ENCODE peak calls at places on chromosomes 16 and 17, in ten cellular contexts. Y is RPMI8226, V is dorsolateral prefrontal cortex, O is NCI-H748 treated with DMSO at 0.1 percent for 48 hours, Z is ovary, A is amygdala, H is SHP77, M is HTR-8/SVneo, R is kidney epithelial cell, J is pancreas. K is an unnamed sample.

GRCh38 chr17:35046740-35047283 is 16.7 kb downstream of the RFFL start:
- DNase-seq in A (peak), H (no peak), J (no peak), Z (no peak), R (no peak), Y (peak), O (no peak), M (peak), V (no peak), K (peak)

GRCh38 chr17:40552806-40553693 is 12.2 kb downstream of the CCR7 start:
- DNase-seq in M (no peak), R (no peak), J (no peak), A (no peak), H (no peak), Y (no peak), Z (no peak), O (no peak), V (peak), K (no peak)

GRCh38 chr17:12738624-12739023 is 50.7 kb upstream of the ARHGAP44 start:
- DNase-seq in V (no peak), Z (no peak), J (no peak), O (no peak), Y (no peak), R (no peak), A (no peak), H (no peak), M (no peak), K (no peak)

GRCh38 chr17:62819511-62820221 is 11.6 kb upstream of the MARCHF10 start:
- DNase-seq in J (peak), R (peak), V (no peak), Z (peak), O (no peak), H (no peak), A (no peak), Y (peak), M (peak), K (no peak)

GRCh38 chr16:66740010-66740409 is 11.4 kb downstream of the DYNC1LI2 start:
- DNase-seq in A (no peak), Y (peak), V (no peak), Z (no peak), H (peak), J (no peak), R (no peak), O (no peak), M (peak), K (no peak)

GRCh38 chr16:73161977-73162376 is 114.0 kb upstream of the ZFHX3 start:
- DNase-seq in A (no peak), V (no peak), Z (no peak), O (no peak), Y (no peak), R (no peak), J (no peak), H (no peak), M (no peak), K (no peak)

GRCh38 chr16:72886366-72886974 is 161.5 kb downstream of the ZFHX3 start:
- DNase-seq in Z (no peak), J (no peak), Y (no peak), A (no peak), V (no peak), H (no peak), O (no peak), M (no peak), R (no peak), K (no peak)

GRCh38 chr16:30535777-30536190 is 1.1 kb upstream of the ZNF747 start:
- DNase-seq in Z (peak), M (no peak), J (peak), V (peak), H (peak), R (no peak), A (peak), Y (peak), O (peak), K (peak)

GRCh38 chr17:8123695-8124349 is at the start of gene HES7:
- DNase-seq in M (no peak), O (no peak), H (peak), Y (peak), V (no peak), A (no peak), R (no peak), J (no peak), Z (peak), K (no peak)

GRCh38 chr17:57032343-57032742 is 52.7 kb upstream of the AKAP1 start:
- DNase-seq in Y (no peak), V (no peak), R (no peak), O (no peak), M (no peak), J (no peak), H (no peak), Z (peak), A (no peak), K (no peak)

GRCh38 chr16:86450691-86451090 is 59.6 kb upstream of the FOXF1 start:
- DNase-seq in J (no peak), A (no peak), O (no peak), Y (no peak), M (no peak), H (no peak), R (no peak), Z (no peak), V (no peak), K (no peak)

GRCh38 chr16:57740423-57741071 is 5.0 kb downstream of the KATNB1 start:
- DNase-seq in R (no peak), O (no peak), V (no peak), H (no peak), Y (no peak), A (no peak), M (no peak), J (no peak), Z (no peak), K (no peak)

GRCh38 chr17:42291136-42291535 is 2.8 kb downstream of the STAT5A start:
- DNase-seq in A (no peak), Z (no peak), M (no peak), Y (no peak), J (no peak), O (no peak), V (peak), H (no peak), R (no peak), K (no peak)

K was measured in central memory CD4-positive, alpha-beta T cell.